ENCODE peak calls at places on chromosome X, in four cellular contexts. Z is keratinocyte, E is SK-N-SH, D is kidney. K is an unnamed sample.

GRCh38 chrX:119763836-119764387 is 5.5 kb downstream of the SOWAHD start:
- DNase-seq in Z (no peak), E (no peak), D (no peak), K (no peak)

GRCh38 chrX:152913354-152913753 is 15.5 kb downstream of the ZNF185 start:
- DNase-seq in Z (no peak), E (no peak), D (no peak), K (no peak)

GRCh38 chrX:8782595-8782994 is 18.6 kb downstream of the FAM9A start:
- DNase-seq in Z (no peak), E (no peak), D (peak; percentile 41), K (no peak)

GRCh38 chrX:150155396-150156048 is 207.6 kb upstream of the MAMLD1 start:
- DNase-seq in Z (no peak), E (peak; percentile 61), D (peak; percentile 77), K (peak; percentile 51)

GRCh38 chrX:334971-335757 is 16.6 kb upstream of the GTPBP6 start:
- DNase-seq in Z (no peak), E (no peak), D (peak; percentile 56), K (no peak)

GRCh38 chrX:95764972-95765451 is 919.6 kb upstream of the DIAPH2 start:
- DNase-seq in Z (no peak), E (peak; percentile 14), D (no peak), K (peak; percentile 50)

GRCh38 chrX:107029752-107030151 is 29.7 kb upstream of the MORC4 start:
- DNase-seq in Z (no peak), E (no peak), D (no peak), K (no peak)

GRCh38 chrX:140177821-140178220 is 212.5 kb upstream of the CXorf66 start:
- DNase-seq in Z (no peak), E (no peak), D (no peak), K (no peak)

GRCh38 chrX:150364347-150365050 is 1.4 kb downstream of the MAMLD1 start:
- DNase-seq in Z (no peak), E (peak; percentile 59), D (peak; percentile 77), K (peak; percentile 44)

GRCh38 chrX:110853610-110854009 is 58.0 kb upstream of the CHRDL1 start:
- DNase-seq in Z (no peak), E (peak; percentile 20), D (no peak), K (peak; percentile 27)

GRCh38 chrX:35244796-35245508 is 302.4 kb downstream of the FAM47B start:
- DNase-seq in Z (no peak), E (no peak), D (peak; percentile 51), K (no peak)

GRCh38 chrX:635428-636192 is 5.0 kb downstream of the SHOX start:
- DNase-seq in Z (no peak), E (no peak), D (no peak), K (no peak)

GRCh38 chrX:10240918-10241317 is 84.1 kb downstream of the CLCN4 start:
- DNase-seq in Z (no peak), E (no peak), D (no peak), K (peak; percentile 72)

GRCh38 chrX:107551546-107551945 is 76.8 kb upstream of the PRPS1 start:
- DNase-seq in Z (no peak), E (no peak), D (no peak), K (no peak)

GRCh38 chrX:106734827-106735226 is 8.3 kb downstream of the RNF128 start:
- DNase-seq in Z (no peak), E (no peak), D (no peak), K (no peak)

GRCh38 chrX:110568396-110568795 is 209.7 kb downstream of the RTL9 start:
- DNase-seq in Z (no peak), E (no peak), D (no peak), K (no peak)

GRCh38 chrX:153598541-153599191 is at the start of gene CCNQ:
- DNase-seq in Z (no peak), E (peak; percentile 57), D (peak; percentile 77), K (peak; percentile 59)

GRCh38 chrX:9729161-9729885 is 36.3 kb downstream of the GPR143 start:
- DNase-seq in Z (no peak), E (no peak), D (no peak), K (peak; percentile 12)

GRCh38 chrX:136816970-136817369 is 36.2 kb upstream of the ARHGEF6 start:
- DNase-seq in Z (no peak), E (no peak), D (no peak), K (peak; percentile 46)

GRCh38 chrX:129961180-129962083 is 21.0 kb upstream of the BCORL1 start:
- DNase-seq in Z (peak; percentile 11), E (no peak), D (peak; percentile 90), K (no peak)

GRCh38 chrX:126785539-126785938 is 34.0 kb upstream of the PRR32 start:
- DNase-seq in Z (no peak), E (no peak), D (no peak), K (no peak)

GRCh38 chrX:151370906-151371305 is 26.1 kb upstream of the VMA21 start:
- DNase-seq in Z (no peak), E (peak; percentile 32), D (no peak), K (no peak)

GRCh38 chrX:63350551-63350950 is 581 bp downstream of the SPIN4 start:
- DNase-seq in Z (no peak), E (peak; percentile 9), D (peak; percentile 59), K (peak; percentile 42)

GRCh38 chrX:129523076-129524055 is at the start of gene SMARCA1:
- DNase-seq in Z (no peak), E (peak; percentile 91), D (peak; percentile 75), K (peak; percentile 80)

GRCh38 chrX:121010218-121010617 is 24.7 kb upstream of the CT47A1 start:
- DNase-seq in Z (no peak), E (no peak), D (no peak), K (no peak)

GRCh38 chrX:16466640-16467432 is 183.1 kb upstream of the S100G start:
- DNase-seq in Z (peak; percentile 62), E (no peak), D (no peak), K (peak; percentile 23)

GRCh38 chrX:38879631-38880220 is 78.5 kb downstream of the MID1IP1 start:
- DNase-seq in Z (peak; percentile 42), E (no peak), D (no peak), K (no peak)

GRCh38 chrX:38881066-38881465 is 79.8 kb downstream of the MID1IP1 start:
- DNase-seq in Z (no peak), E (no peak), D (no peak), K (no peak)

GRCh38 chrX:38878674-38879375 is 77.6 kb downstream of the MID1IP1 start:
- DNase-seq in Z (no peak), E (no peak), D (no peak), K (no peak)

GRCh38 chrX:38881727-38882126 is 80.5 kb downstream of the MID1IP1 start:
- DNase-seq in Z (no peak), E (no peak), D (no peak), K (no peak)

DNA sequence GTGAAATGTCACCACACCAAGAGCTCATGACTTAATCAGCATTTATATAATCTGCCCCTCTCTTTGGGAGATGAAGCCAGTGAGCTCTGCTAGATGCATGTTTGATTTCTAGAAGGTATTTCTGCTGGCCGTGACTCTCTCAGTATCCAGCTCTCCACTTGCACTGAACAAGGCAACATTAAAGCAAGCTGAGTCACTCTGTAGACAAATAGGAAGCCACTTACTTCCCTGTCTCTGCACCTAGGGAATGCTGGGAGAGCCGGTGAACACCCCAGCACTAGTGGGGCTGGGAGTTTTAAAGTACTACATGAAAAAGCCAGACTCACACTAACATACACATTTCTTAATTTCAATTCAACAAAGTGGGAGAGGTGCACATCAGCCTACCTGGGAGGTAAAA is 79.2 kb downstream of the MID1IP1 start:
- DNase-seq in Z (no peak), E (no peak), D (no peak), K (no peak)
- H3K9ac ChIP-seq in Z (peak overlapping the region; percentile 52), E (no peak overlapping the region), D (no peak overlapping the region), K (no peak overlapping the region)

DNA sequence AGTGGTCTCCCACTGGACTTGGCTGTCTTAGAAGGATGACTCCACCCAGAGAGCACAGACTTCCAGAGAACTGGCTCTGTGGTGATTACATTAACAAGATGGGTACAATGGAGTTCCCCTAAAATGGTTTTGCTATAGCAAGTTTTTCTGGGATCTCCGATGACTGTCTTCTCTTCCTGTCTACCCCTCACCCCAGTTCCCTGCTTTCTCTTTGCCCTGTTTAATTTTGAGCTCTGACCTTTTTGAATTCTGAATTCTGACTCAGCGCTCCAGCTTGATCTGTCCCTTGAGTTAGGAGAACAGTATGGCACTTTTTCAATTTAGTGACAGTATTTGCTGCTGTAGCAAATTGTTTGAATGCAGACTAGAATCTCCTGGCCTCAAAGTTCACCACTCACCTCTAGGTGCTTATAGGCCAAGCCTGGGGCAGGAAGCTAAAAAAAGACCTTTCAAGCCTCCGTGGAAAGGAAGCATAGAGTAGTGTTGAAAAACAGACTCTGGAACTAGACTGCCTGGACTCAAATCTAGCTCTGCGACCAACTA is 7.0 kb downstream of the MSN start:
- DNase-seq in Z (no peak), E (no peak), D (no peak), K (no peak)
- H3K4me1 ChIP-seq in Z (peaks cover 45% of the 10 kb centered on the region), E (no peaks in the 10 kb centered on the region), D (peaks cover 31% of the 10 kb centered on the region), K (peaks cover 72% of the 10 kb centered on the region)

GRCh38 chrX:143081231-143081630 is 55.5 kb downstream of the SPANXN4 start:
- DNase-seq in Z (no peak), E (no peak), D (no peak), K (no peak)
- H3K9me3 ChIP-seq in Z (no peaks in the 10 kb centered on the region), E (no peaks in the 10 kb centered on the region), D (no peaks in the 10 kb centered on the region), K (peaks cover 10% of the 10 kb centered on the region)

GRCh38 chrX:50813843-50814661 is at the start of gene SHROOM4:
- DNase-seq in Z (no peak), E (peak; percentile 30), D (peak; percentile 86), K (peak; percentile 76)
- H3K9ac ChIP-seq in Z (peak within 1 kb of the TSS; percentile 47), E (peak within 1 kb of the TSS; percentile 5), D (peak within 1 kb of the TSS; percentile 82), K (peak within 1 kb of the TSS; percentile 67)

GRCh38 chrX:125744914-125745313 is 421.2 kb downstream of the DCAF12L2 start:
- DNase-seq in Z (no peak), E (no peak), D (no peak), K (no peak)
- H3K4me1 ChIP-seq in Z (no peaks in the 10 kb centered on the region), E (no peaks in the 10 kb centered on the region), D (no peaks in the 10 kb centered on the region), K (no peaks in the 10 kb centered on the region)

DNA sequence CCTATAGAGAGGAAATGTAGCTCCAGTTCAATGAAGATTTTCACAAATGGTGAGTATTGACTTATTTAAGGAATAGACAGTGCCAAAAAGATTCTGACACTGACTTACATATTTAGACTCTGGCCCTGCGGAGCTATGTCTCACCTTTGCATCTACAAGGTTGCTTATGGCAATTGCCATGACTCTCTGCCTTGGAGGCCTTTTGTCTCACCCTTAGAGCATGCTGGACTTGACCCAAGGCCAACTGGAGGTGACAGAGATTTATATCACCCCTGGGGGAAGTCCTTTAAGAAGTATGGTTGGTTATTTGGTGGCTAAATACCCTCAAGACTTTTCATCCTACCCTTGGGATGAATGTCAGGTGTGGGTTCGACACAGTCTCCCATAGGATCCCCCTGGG is 4.5 kb upstream of the ETDC start:
- DNase-seq in Z (no peak), E (no peak), D (no peak), K (no peak)
- H3K9me3 ChIP-seq in Z (no peaks in the 10 kb centered on the region), E (no peaks in the 10 kb centered on the region), D (no peaks in the 10 kb centered on the region), K (no peaks in the 10 kb centered on the region)

GRCh38 chrX:133792198-133792953 is 193.0 kb downstream of the GPC3 start:
- DNase-seq in Z (peak; percentile 19), E (peak; percentile 65), D (peak; percentile 80), K (peak; percentile 81)
- H3K9ac ChIP-seq in Z (no peak overlapping the region), E (no peak overlapping the region), D (no peak overlapping the region), K (no peak overlapping the region)

GRCh38 chrX:115897956-115898355 is 272.6 kb upstream of the AGTR2 start:
- DNase-seq in Z (no peak), E (no peak), D (no peak), K (no peak)
- H3K4me1 ChIP-seq in Z (peaks cover 3% of the 10 kb centered on the region), E (peaks cover 6% of the 10 kb centered on the region), D (no peaks in the 10 kb centered on the region), K (peaks cover 4% of the 10 kb centered on the region)

GRCh38 chrX:20019672-20020365 is 29.0 kb upstream of the BCLAF3 start:
- DNase-seq in Z (no peak), E (no peak), D (no peak), K (no peak)
- H3K9me3 ChIP-seq in Z (peaks cover 3% of the 10 kb centered on the region), E (no peaks in the 10 kb centered on the region), D (no peaks in the 10 kb centered on the region), K (peaks cover 56% of the 10 kb centered on the region)